ENCODE peak calls at places on chromosomes 2 and 18, in five cellular contexts. F, J, H, S and X are unnamed samples.

GRCh38 chr2:68429311-68429826 is 37.7 kb downstream of the FBXO48 start:
- DNase-seq in F (no peak), J (no peak), H (no peak), S (no peak), X (no peak)

GRCh38 chr2:207066784-207067460 is 98.8 kb downstream of the KLF7 start:
- DNase-seq in F (no peak), J (peak; percentile 23), H (no peak), S (no peak), X (no peak)

GRCh38 chr2:238132463-238133450 is 5.7 kb upstream of the KLHL30 start:
- DNase-seq in F (no peak), J (no peak), H (no peak), S (no peak), X (no peak)

GRCh38 chr2:150165988-150166965 is 321.2 kb downstream of the RND3 start:
- DNase-seq in F (peak; percentile 59), J (no peak), H (no peak), S (peak; percentile 76), X (no peak)

GRCh38 chr18:7116832-7117389 is 686 bp downstream of the LAMA1 start:
- DNase-seq in F (no peak), J (no peak), H (no peak), S (no peak), X (no peak)

GRCh38 chr18:59264136-59264571 is 9.1 kb downstream of the RAX start:
- DNase-seq in F (no peak), J (no peak), H (no peak), S (no peak), X (no peak)

GRCh38 chr18:72822202-72822601 is 45.6 kb downstream of the NETO1 start:
- DNase-seq in F (no peak), J (no peak), H (no peak), S (no peak), X (no peak)

GRCh38 chr2:74548919-74549684 is 4.6 kb downstream of the LOXL3 start:
- DNase-seq in F (peak; percentile 32), J (no peak), H (no peak), S (no peak), X (no peak)

GRCh38 chr2:220887880-220888279 is 684.2 kb downstream of the EPHA4 start:
- DNase-seq in F (no peak), J (no peak), H (no peak), S (no peak), X (no peak)

GRCh38 chr2:100140582-100140981 is 1.8 kb downstream of the AFF3 start:
- DNase-seq in F (no peak), J (no peak), H (no peak), S (no peak), X (no peak)

GRCh38 chr2:228446732-228447131 is 265.2 kb upstream of the SPHKAP start:
- DNase-seq in F (no peak), J (no peak), H (no peak), S (no peak), X (no peak)

GRCh38 chr2:63424329-63425078 is 163.8 kb downstream of the WDPCP start:
- DNase-seq in F (peak; percentile 33), J (peak; percentile 56), H (no peak), S (peak; percentile 1), X (no peak)

GRCh38 chr2:217817466-217818292 is 185.1 kb downstream of the TNS1 start:
- DNase-seq in F (no peak), J (no peak), H (no peak), S (no peak), X (no peak)

GRCh38 chr2:207163815-207164747 is 1.7 kb downstream of the KLF7 start:
- DNase-seq in F (peak; percentile 84), J (peak; percentile 52), H (no peak), S (no peak), X (no peak)

GRCh38 chr2:202038471-202039277 is 5.0 kb downstream of the FZD7 start:
- DNase-seq in F (no peak), J (peak; percentile 45), H (no peak), S (no peak), X (no peak)

GRCh38 chr2:200966770-200967169 is 3.3 kb upstream of the ORC2 start:
- DNase-seq in F (peak; percentile 59), J (peak; percentile 76), H (no peak), S (peak; percentile 47), X (peak; percentile 41)

GRCh38 chr2:54457326-54458023 is 1.3 kb downstream of the SPTBN1 start:
- DNase-seq in F (peak; percentile 41), J (peak; percentile 59), H (no peak), S (no peak), X (no peak)

GRCh38 chr18:27763936-27764335 is 413.0 kb downstream of the CDH2 start:
- DNase-seq in F (no peak), J (no peak), H (no peak), S (no peak), X (no peak)

GRCh38 chr2:80454628-80455027 is 150.1 kb upstream of the LRRTM1 start:
- DNase-seq in F (no peak), J (no peak), H (no peak), S (no peak), X (no peak)

GRCh38 chr2:4914551-4914950 is 777.6 kb upstream of the SOX11 start:
- DNase-seq in F (no peak), J (peak; percentile 76), H (no peak), S (peak; percentile 15), X (no peak)

GRCh38 chr2:38598991-38599295 is 3.8 kb downstream of the HNRNPLL start:
- DNase-seq in F (peak; percentile 47), J (no peak), H (no peak), S (no peak), X (no peak)

GRCh38 chr18:55658598-55658997 is 70.6 kb upstream of the TCF4 start:
- DNase-seq in F (no peak), J (no peak), H (no peak), S (no peak), X (no peak)

GRCh38 chr18:7388752-7389151 is 157.9 kb downstream of the LRRC30 start:
- DNase-seq in F (no peak), J (no peak), H (no peak), S (no peak), X (no peak)

GRCh38 chr2:54081574-54081973 is 33.8 kb upstream of the ACYP2 start:
- DNase-seq in F (no peak), J (peak; percentile 61), H (no peak), S (no peak), X (no peak)

GRCh38 chr2:202375611-202376408 is at the start of gene BMPR2:
- DNase-seq in F (peak; percentile 94), J (peak; percentile 84), H (peak; percentile 51), S (peak; percentile 79), X (peak; percentile 81)

GRCh38 chr18:55421612-55422381 is 166.2 kb downstream of the TCF4 start:
- DNase-seq in F (peak; percentile 48), J (no peak), H (no peak), S (no peak), X (no peak)

GRCh38 chr2:10412380-10412779 is 35.7 kb downstream of the ODC1 start:
- DNase-seq in F (peak; percentile 42), J (peak; percentile 70), H (no peak), S (no peak), X (no peak)

GRCh38 chr2:190843874-190844699 is 36.5 kb upstream of the GLS start:
- DNase-seq in F (no peak), J (peak; percentile 91), H (no peak), S (no peak), X (no peak)

GRCh38 chr2:180191352-180192124 is 184.4 kb upstream of the CWC22 start:
- DNase-seq in F (peak; percentile 1), J (no peak), H (no peak), S (no peak), X (no peak)

GRCh38 chr18:44458777-44459176 is 221.9 kb upstream of the SETBP1 start:
- DNase-seq in F (peak; percentile 40), J (peak; percentile 77), H (no peak), S (peak; percentile 45), X (no peak)

GRCh38 chr2:190722825-190723224 is 73.9 kb downstream of the NAB1 start:
- DNase-seq in F (no peak), J (no peak), H (no peak), S (no peak), X (no peak)

GRCh38 chr2:215727507-215728503 is 285.5 kb downstream of the MREG start:
- DNase-seq in F (no peak), J (peak; percentile 63), H (no peak), S (peak; percentile 47), X (no peak)

GRCh38 chr2:57862153-57862552 is 184.5 kb upstream of the VRK2 start:
- DNase-seq in F (no peak), J (peak; percentile 24), H (no peak), S (no peak), X (no peak)

GRCh38 chr2:11753452-11753885 is 7.0 kb downstream of the LPIN1 start:
- DNase-seq in F (peak; percentile 85), J (no peak), H (no peak), S (no peak), X (no peak)

GRCh38 chr2:220434365-220434764 is 806.9 kb downstream of the SLC4A3 start:
- DNase-seq in F (no peak), J (peak; percentile 77), H (no peak), S (peak; percentile 28), X (no peak)

GRCh38 chr2:238928520-238929241 is 80.8 kb downstream of the TWIST2 start:
- DNase-seq in F (no peak), J (no peak), H (no peak), S (no peak), X (no peak)